ENCODE peak calls at places on chromosomes 6 and 20, in five cellular contexts. One of them, this sample, is unnamed.
A peak's percentile ranks its signal among the peaks of the same experiment; 100 is the strongest.

GRCh38 chr6:100175814-100176275 is 181.8 kb upstream of the MCHR2 start:
- DNase-seq in left ventricle myocardium inferior: no peak
- DNase-seq in AG04450: peak; percentile 82
- DNase-seq in spleen: no peak
- DNase-seq in germinal center: no peak
- DNase-seq in this sample: no peak

GRCh38 chr20:41476013-41476441 is 109.4 kb upstream of the EMILIN3 start:
- DNase-seq in left ventricle myocardium inferior: no peak
- DNase-seq in AG04450: peak; percentile 21
- DNase-seq in spleen: no peak
- DNase-seq in germinal center: no peak
- DNase-seq in this sample: peak; percentile 30

GRCh38 chr6:14286634-14287428 is 169.3 kb downstream of the CD83 start:
- DNase-seq in left ventricle myocardium inferior: no peak
- DNase-seq in AG04450: no peak
- DNase-seq in spleen: no peak
- DNase-seq in germinal center: no peak
- DNase-seq in this sample: no peak

GRCh38 chr6:5752282-5752681 is 254.4 kb downstream of the NRN1 start:
- DNase-seq in left ventricle myocardium inferior: no peak
- DNase-seq in AG04450: peak; percentile 62
- DNase-seq in spleen: no peak
- DNase-seq in germinal center: no peak
- DNase-seq in this sample: no peak

GRCh38 chr6:28615955-28616747 is 90.5 kb downstream of the GPX5 start:
- DNase-seq in left ventricle myocardium inferior: no peak
- DNase-seq in AG04450: no peak
- DNase-seq in spleen: no peak
- DNase-seq in germinal center: no peak
- DNase-seq in this sample: no peak

GRCh38 chr6:55137925-55138324 is 36.4 kb upstream of the HCRTR2 start:
- DNase-seq in left ventricle myocardium inferior: no peak
- DNase-seq in AG04450: no peak
- DNase-seq in spleen: no peak
- DNase-seq in germinal center: no peak
- DNase-seq in this sample: no peak

GRCh38 chr6:44399991-44400390 is 12.5 kb downstream of the CDC5L start:
- DNase-seq in left ventricle myocardium inferior: no peak
- DNase-seq in AG04450: no peak
- DNase-seq in spleen: no peak
- DNase-seq in germinal center: no peak
- DNase-seq in this sample: no peak

GRCh38 chr20:52279667-52280180 is 88.1 kb upstream of the ZFP64 start:
- DNase-seq in left ventricle myocardium inferior: no peak
- DNase-seq in AG04450: no peak
- DNase-seq in spleen: no peak
- DNase-seq in germinal center: no peak
- DNase-seq in this sample: no peak

GRCh38 chr6:129312865-129313264 is 397.1 kb downstream of the ARHGAP18 start:
- DNase-seq in left ventricle myocardium inferior: no peak
- DNase-seq in AG04450: no peak
- DNase-seq in spleen: no peak
- DNase-seq in germinal center: no peak
- DNase-seq in this sample: no peak

GRCh38 chr6:109671721-109672120 is 19.3 kb downstream of the AK9 start:
- DNase-seq in left ventricle myocardium inferior: no peak
- DNase-seq in AG04450: no peak
- DNase-seq in spleen: no peak
- DNase-seq in germinal center: no peak
- DNase-seq in this sample: no peak

GRCh38 chr6:487956-488355 is 96.4 kb downstream of the IRF4 start:
- DNase-seq in left ventricle myocardium inferior: no peak
- DNase-seq in AG04450: no peak
- DNase-seq in spleen: peak; percentile 95
- DNase-seq in germinal center: peak; percentile 91
- DNase-seq in this sample: no peak

GRCh38 chr6:5025911-5026819 is 22.3 kb upstream of the RPP40 start:
- DNase-seq in left ventricle myocardium inferior: peak; percentile 58
- DNase-seq in AG04450: no peak
- DNase-seq in spleen: peak; percentile 80
- DNase-seq in germinal center: no peak
- DNase-seq in this sample: peak; percentile 64

GRCh38 chr6:42338573-42339218 is 113.0 kb downstream of the TRERF1 start:
- DNase-seq in left ventricle myocardium inferior: no peak
- DNase-seq in AG04450: peak; percentile 95
- DNase-seq in spleen: no peak
- DNase-seq in germinal center: no peak
- DNase-seq in this sample: no peak

GRCh38 chr6:72810571-72811280 is 188.9 kb downstream of the KCNQ5 start:
- DNase-seq in left ventricle myocardium inferior: no peak
- DNase-seq in AG04450: no peak
- DNase-seq in spleen: no peak
- DNase-seq in germinal center: no peak
- DNase-seq in this sample: no peak

GRCh38 chr20:58618694-58619540 is 32.2 kb upstream of the STX16 start:
- DNase-seq in left ventricle myocardium inferior: no peak
- DNase-seq in AG04450: peak; percentile 59
- DNase-seq in spleen: peak; percentile 58
- DNase-seq in germinal center: no peak
- DNase-seq in this sample: no peak

GRCh38 chr6:144886682-144887081 is 601.5 kb downstream of the UTRN start:
- DNase-seq in left ventricle myocardium inferior: no peak
- DNase-seq in AG04450: no peak
- DNase-seq in spleen: no peak
- DNase-seq in germinal center: no peak
- DNase-seq in this sample: no peak

GRCh38 chr20:13341737-13342393 is 120.8 kb downstream of the ISM1 start:
- DNase-seq in left ventricle myocardium inferior: no peak
- DNase-seq in AG04450: no peak
- DNase-seq in spleen: no peak
- DNase-seq in germinal center: no peak
- DNase-seq in this sample: no peak

This sample was measured in heart right ventricle.